ENCODE peak calls at places on chromosome 1, in nine cellular contexts. E is GM12865, S is tibial artery, Y is K562, F is cardiac fibroblast, P is lower leg skin, Z is fibroblast of mammary gland, B is mammary epithelial cell, G is psoas muscle. C is an unnamed sample.

GRCh38 chr1:32695098-32695904 is 7.3 kb downstream of the SYNC start:
- DNase-seq in E (peak; percentile 16), S (peak; percentile 86), Y (peak; percentile 66), F (peak; percentile 69), P (peak; percentile 95), Z (peak; percentile 69), B (peak; percentile 6), G (peak; percentile 83), C (peak; percentile 92)

GRCh38 chr1:26044971-26045711 is 777 bp downstream of the SLC30A2 start:
- DNase-seq in E (no peak), S (no peak), Y (peak; percentile 70), F (no peak), P (no peak), Z (no peak), B (no peak), G (peak; percentile 29), C (no peak)

GRCh38 chr1:221871056-221871455 is 129.2 kb upstream of the DUSP10 start:
- DNase-seq in E (no peak), S (no peak), Y (no peak), F (no peak), P (no peak), Z (no peak), B (no peak), G (no peak), C (no peak)

GRCh38 chr1:21521717-21522060 is 12.5 kb downstream of the ALPL start:
- DNase-seq in E (no peak), S (no peak), Y (no peak), F (no peak), P (no peak), Z (no peak), B (no peak), G (no peak), C (no peak)

GRCh38 chr1:18534810-18535205 is 54.1 kb downstream of the KLHDC7A start:
- DNase-seq in E (no peak), S (no peak), Y (no peak), F (no peak), P (peak; percentile 29), Z (no peak), B (no peak), G (no peak), C (no peak)

GRCh38 chr1:197725044-197725443 is 50.2 kb downstream of the DENND1B start:
- DNase-seq in E (no peak), S (no peak), Y (no peak), F (peak; percentile 42), P (no peak), Z (peak; percentile 45), B (peak; percentile 14), G (no peak), C (peak; percentile 29)

GRCh38 chr1:203075249-203076030 is 10.4 kb downstream of the MYOG start:
- DNase-seq in E (no peak), S (no peak), Y (no peak), F (no peak), P (no peak), Z (no peak), B (no peak), G (no peak), C (no peak)

GRCh38 chr1:10186453-10187319 is 23.7 kb upstream of the KIF1B start:
- DNase-seq in E (no peak), S (no peak), Y (no peak), F (no peak), P (no peak), Z (peak; percentile 20), B (no peak), G (no peak), C (peak; percentile 95)

GRCh38 chr1:234533975-234534876 is 55.2 kb upstream of the TARBP1 start:
- DNase-seq in E (no peak), S (peak; percentile 99), Y (no peak), F (peak; percentile 99), P (peak; percentile 99), Z (peak; percentile 100), B (peak; percentile 69), G (peak; percentile 92), C (peak; percentile 100)

GRCh38 chr1:77407738-77408375 is 126.0 kb downstream of the AK5 start:
- DNase-seq in E (no peak), S (no peak), Y (no peak), F (peak; percentile 48), P (no peak), Z (peak; percentile 40), B (no peak), G (no peak), C (peak; percentile 78)

GRCh38 chr1:205317311-205317917 is 4.1 kb downstream of the NUAK2 start:
- DNase-seq in E (no peak), S (peak; percentile 72), Y (no peak), F (peak; percentile 36), P (peak; percentile 89), Z (no peak), B (peak; percentile 68), G (peak; percentile 82), C (no peak)

GRCh38 chr1:76824106-76824505 is 43.2 kb upstream of the ST6GALNAC5 start:
- DNase-seq in E (no peak), S (no peak), Y (no peak), F (no peak), P (no peak), Z (no peak), B (peak; percentile 61), G (no peak), C (no peak)

GRCh38 chr1:234998174-234998741 is 130.4 kb downstream of the TOMM20 start:
- DNase-seq in E (no peak), S (peak; percentile 84), Y (no peak), F (peak; percentile 50), P (peak; percentile 92), Z (peak; percentile 61), B (peak; percentile 100), G (peak; percentile 76), C (peak; percentile 39)

GRCh38 chr1:10283318-10283984 is 73.1 kb downstream of the KIF1B start:
- DNase-seq in E (peak; percentile 57), S (no peak), Y (peak; percentile 21), F (no peak), P (no peak), Z (no peak), B (no peak), G (no peak), C (no peak)

GRCh38 chr1:70038025-70038424 is 167.4 kb downstream of the LRRC40 start:
- DNase-seq in E (no peak), S (no peak), Y (no peak), F (peak; percentile 14), P (no peak), Z (peak; percentile 11), B (peak; percentile 95), G (no peak), C (no peak)

GRCh38 chr1:1431845-1432565 is 3.5 kb upstream of the VWA1 start:
- DNase-seq in E (no peak), S (peak; percentile 85), Y (no peak), F (peak; percentile 55), P (peak; percentile 91), Z (no peak), B (no peak), G (peak; percentile 76), C (no peak)

GRCh38 chr1:198667796-198668195 is 29.0 kb downstream of the PTPRC start:
- DNase-seq in E (no peak), S (no peak), Y (no peak), F (no peak), P (no peak), Z (peak; percentile 21), B (no peak), G (no peak), C (no peak)

DNA sequence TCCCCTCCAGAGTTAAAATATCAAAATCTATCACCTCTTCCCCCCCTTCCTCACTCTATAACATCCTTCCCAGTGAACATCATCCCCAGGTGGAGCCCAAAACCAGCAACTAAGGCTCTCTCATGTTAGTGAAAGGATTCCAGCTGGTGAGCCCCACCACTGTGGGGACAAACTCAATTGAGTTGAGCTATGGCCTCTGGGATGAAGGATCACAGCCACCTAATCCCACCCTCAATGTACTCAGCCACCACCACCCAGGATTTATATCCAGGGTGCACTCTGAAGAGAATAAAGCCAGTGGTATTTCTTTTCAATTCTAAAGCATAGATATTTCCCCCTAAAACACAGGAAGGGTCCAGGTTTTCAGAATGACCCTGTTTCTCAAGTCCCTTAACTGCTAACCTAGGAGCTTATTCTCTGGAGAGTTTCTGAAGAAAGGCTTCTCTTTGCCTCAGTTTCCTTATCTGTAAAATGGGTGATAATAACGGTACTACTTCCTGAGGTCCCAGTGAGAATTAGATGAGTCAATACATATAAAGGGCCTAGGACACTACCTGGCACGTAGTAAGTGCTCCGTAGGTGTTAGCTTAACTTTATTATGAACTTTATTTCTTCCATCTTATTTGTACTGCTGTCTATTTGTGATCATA is 15.6 kb upstream of the BOLA1 start:
- DNase-seq in E (no peak), S (no peak), Y (no peak), F (no peak), P (peak; percentile 48), Z (no peak), B (no peak), G (no peak), C (no peak)
- H3K4me3 ChIP-seq in E (peak overlapping the region; percentile 65), S (no peak overlapping the region), Y (peak overlapping the region; percentile 64), F (no peak overlapping the region), P (no peak overlapping the region), Z (no peak overlapping the region), B (no peak overlapping the region), G (peak overlapping the region; percentile 79), C (no peak overlapping the region)

GRCh38 chr1:38084700-38085099 is 38.1 kb upstream of the POU3F1 start:
- DNase-seq in E (no peak), S (no peak), Y (no peak), F (no peak), P (no peak), Z (no peak), B (no peak), G (peak; percentile 25), C (no peak)
- H3K4me3 ChIP-seq in E (no peak overlapping the region), S (no peak overlapping the region), Y (no peak overlapping the region), F (no peak overlapping the region), P (no peak overlapping the region), Z (no peak overlapping the region), B (no peak overlapping the region), G (no peak overlapping the region), C (no peak overlapping the region)

GRCh38 chr1:157993179-157994080 is at the start of gene KIRREL1:
- DNase-seq in E (no peak), S (peak; percentile 89), Y (no peak), F (peak; percentile 76), P (peak; percentile 91), Z (peak; percentile 68), B (peak; percentile 61), G (peak; percentile 67), C (peak; percentile 72)

GRCh38 chr1:157994704-157995540 is 1.5 kb downstream of the KIRREL1 start:
- DNase-seq in E (no peak), S (peak; percentile 83), Y (no peak), F (no peak), P (no peak), Z (peak; percentile 51), B (peak; percentile 34), G (peak; percentile 35), C (peak; percentile 57)

GRCh38 chr1:157994081-157994581 is 686 bp downstream of the KIRREL1 start:
- DNase-seq in E (no peak), S (no peak), Y (no peak), F (no peak), P (no peak), Z (no peak), B (no peak), G (peak; percentile 22), C (no peak)

GRCh38 chr1:157992031-157992568 is 1.3 kb upstream of the KIRREL1 start:
- DNase-seq in E (peak; percentile 40), S (peak; percentile 89), Y (peak; percentile 66), F (peak; percentile 77), P (peak; percentile 92), Z (peak; percentile 82), B (peak; percentile 55), G (peak; percentile 65), C (peak; percentile 61)

GRCh38 chr1:157992813-157993178 is 649 bp upstream of the KIRREL1 start:
- DNase-seq in E (no peak), S (no peak), Y (no peak), F (peak; percentile 57), P (no peak), Z (peak; percentile 46), B (no peak), G (no peak), C (no peak)
- H3K4me3 ChIP-seq in E (no peak overlapping the region), S (peak overlapping the region; percentile 91), Y (no peak overlapping the region), F (peak overlapping the region; percentile 96), P (no peak overlapping the region), Z (peak overlapping the region; percentile 90), B (peak overlapping the region; percentile 77), G (peak overlapping the region; percentile 77), C (peak overlapping the region; percentile 94)

GRCh38 chr1:206915085-206915735 is 6.5 kb downstream of the FCMR start:
- DNase-seq in E (no peak), S (no peak), Y (no peak), F (no peak), P (no peak), Z (no peak), B (no peak), G (no peak), C (no peak)
- H3K4me3 ChIP-seq in E (no peak overlapping the region), S (no peak overlapping the region), Y (no peak overlapping the region), F (no peak overlapping the region), P (no peak overlapping the region), Z (no peak overlapping the region), B (no peak overlapping the region), G (no peak overlapping the region), C (no peak overlapping the region)